ENCODE peak calls at places on chromosome 3, in six cellular contexts. T, M, E, K, G and W are unnamed samples.

GRCh38 chr3:176554791-176555330 is 642.4 kb downstream of the TBL1XR1 start:
- DNase-seq in M (no peak), T (no peak), E (no peak), G (no peak), K (no peak), W (no peak)

GRCh38 chr3:159775372-159775961 is 213.2 kb upstream of the IL12A start:
- DNase-seq in M (peak), E (no peak), T (no peak), G (peak), K (no peak), W (no peak)

GRCh38 chr3:167740961-167741587 is 5.6 kb downstream of the SERPINI1 start:
- DNase-seq in G (peak), K (peak), T (peak), M (peak), E (no peak), W (no peak)

GRCh38 chr3:71226565-71227281 is 356.8 kb downstream of the FOXP1 start:
- DNase-seq in E (no peak), M (no peak), K (no peak), G (no peak), T (peak), W (no peak)

GRCh38 chr3:181755959-181756358 is 44.2 kb downstream of the SOX2 start:
- DNase-seq in M (no peak), G (no peak), E (no peak), T (no peak), K (no peak), W (no peak)

GRCh38 chr3:72127213-72127612 is 342.3 kb upstream of the PROK2 start:
- DNase-seq in M (no peak), G (no peak), E (no peak), T (no peak), K (no peak), W (no peak)

GRCh38 chr3:149813367-149814281 is 609 bp downstream of the RNF13 start:
- DNase-seq in T (peak), M (peak), E (no peak), K (no peak), G (peak), W (no peak)

GRCh38 chr3:64131755-64132154 is 93.5 kb downstream of the PRICKLE2 start:
- DNase-seq in K (no peak), M (peak), E (no peak), G (no peak), T (no peak), W (no peak)

GRCh38 chr3:116849261-116849688 is 139.7 kb downstream of the TUSC7 start:
- DNase-seq in G (peak), T (no peak), E (no peak), K (no peak), M (no peak), W (no peak)

GRCh38 chr3:191239439-191240035 is 40.5 kb downstream of the OSTN start:
- DNase-seq in M (no peak), K (no peak), T (no peak), E (no peak), G (no peak), W (no peak)

GRCh38 chr3:142656595-142656994 is 60.4 kb downstream of the PLS1 start:
- DNase-seq in K (no peak), M (no peak), G (no peak), E (no peak), T (peak), W (no peak)

GRCh38 chr3:100254168-100254777 is 6.5 kb upstream of the TBC1D23 start:
- DNase-seq in T (peak), M (peak), E (peak), G (peak), K (peak), W (peak)

GRCh38 chr3:14431556-14431927 is 29.1 kb downstream of the SLC6A6 start:
- DNase-seq in E (no peak), G (no peak), K (no peak), T (peak), M (no peak), W (no peak)

GRCh38 chr3:178217479-178217878 is 318.8 kb upstream of the KCNMB2 start:
- DNase-seq in G (no peak), K (no peak), M (no peak), E (no peak), T (no peak), W (no peak)

GRCh38 chr3:87855626-87856025 is 203.2 kb downstream of the CGGBP1 start:
- DNase-seq in K (no peak), T (no peak), M (peak), E (no peak), G (no peak), W (no peak)

GRCh38 chr3:43932921-43933320 is 242.2 kb downstream of the ABHD5 start:
- DNase-seq in K (no peak), G (no peak), E (no peak), T (no peak), M (no peak), W (no peak)

GRCh38 chr3:120177151-120177550 is 82.9 kb upstream of the GSK3B start:
- DNase-seq in K (no peak), M (peak), T (no peak), E (no peak), G (peak), W (peak)

GRCh38 chr3:62553811-62554210 is 180.5 kb upstream of the FEZF2 start:
- DNase-seq in M (no peak), E (no peak), K (no peak), T (no peak), G (no peak), W (no peak)

GRCh38 chr3:169310190-169310918 is 353.2 kb downstream of the MECOM start:
- DNase-seq in K (no peak), T (no peak), G (no peak), E (no peak), M (no peak), W (no peak)

GRCh38 chr3:171354049-171354705 is 106.0 kb downstream of the TNIK start:
- DNase-seq in G (no peak), T (no peak), K (no peak), M (no peak), E (no peak), W (no peak)

GRCh38 chr3:57158813-57159678 is 6.1 kb downstream of the IL17RD start:
- DNase-seq in M (no peak), T (peak), G (peak), E (no peak), K (no peak), W (no peak)

GRCh38 chr3:194303749-194304148 is 47.4 kb downstream of the CPN2 start:
- DNase-seq in E (no peak), M (no peak), T (no peak), K (no peak), G (no peak), W (no peak)

GRCh38 chr3:88142094-88142624 is 7.6 kb upstream of the C3orf38 start:
- DNase-seq in M (peak), E (no peak), T (no peak), G (no peak), K (no peak), W (no peak)

GRCh38 chr3:195154111-195154791 is 116.7 kb downstream of the XXYLT1 start:
- DNase-seq in M (peak), E (no peak), G (no peak), T (no peak), K (peak), W (no peak)

GRCh38 chr3:138381950-138382715 is 33.8 kb downstream of the MRAS start:
- DNase-seq in E (peak), M (no peak), G (no peak), T (no peak), K (no peak), W (no peak)

GRCh38 chr3:138078901-138079344 is 36.5 kb downstream of the DZIP1L start:
- DNase-seq in T (peak), G (no peak), E (no peak), M (peak), K (no peak), W (no peak)

GRCh38 chr3:129001101-129001816 is at the start of gene EFCC1:
- DNase-seq in G (peak), M (no peak), E (no peak), K (no peak), T (no peak), W (no peak)

GRCh38 chr3:133413166-133414020 is 13.5 kb downstream of the BFSP2 start:
- DNase-seq in K (no peak), T (no peak), G (no peak), M (peak), E (no peak), W (no peak)

GRCh38 chr3:128584412-128585020 is 66.1 kb downstream of the RPN1 start:
- DNase-seq in M (peak), K (no peak), T (peak), G (peak), E (peak), W (peak)

GRCh38 chr3:146161725-146162047 is 702 bp upstream of the PLOD2 start:
- DNase-seq in G (no peak), E (peak), T (no peak), K (no peak), M (peak), W (no peak)

GRCh38 chr3:9196009-9196408 is 53.4 kb downstream of the SRGAP3 start:
- DNase-seq in M (no peak), G (peak), K (no peak), T (no peak), E (no peak), W (no peak)

GRCh38 chr3:33377931-33378330 is 62.3 kb downstream of the UBP1 start:
- DNase-seq in M (peak), G (no peak), T (no peak), K (no peak), E (no peak), W (no peak)

GRCh38 chr3:52078781-52079560 is 22.6 kb upstream of the DUSP7 start:
- DNase-seq in T (no peak), K (no peak), E (no peak), M (no peak), G (no peak), W (no peak)

GRCh38 chr3:24683511-24684384 is 189.1 kb upstream of the THRB start:
- DNase-seq in G (no peak), E (no peak), K (no peak), T (peak), M (peak), W (peak)

GRCh38 chr3:61530355-61530754 is 31.0 kb upstream of the PTPRG start:
- DNase-seq in T (peak), G (peak), E (no peak), M (peak), K (no peak), W (peak)

GRCh38 chr3:60056394-60056793 is 1006.6 kb upstream of the CFAP20DC start:
- DNase-seq in E (no peak), G (no peak), M (no peak), K (no peak), T (no peak), W (no peak)

GRCh38 chr3:184234224-184234623 is 4.8 kb downstream of the VWA5B2 start:
- DNase-seq in T (peak), M (peak), E (peak), G (no peak), K (no peak), W (no peak)